ENCODE peak calls at places on chromosomes 7 and 10, in nine cellular contexts. H, Q, T, C, D, A, X, L and K are unnamed samples.

GRCh38 chr10:80075781-80076180 is 2.7 kb upstream of the TMEM254 start:
- DNase-seq in H (no peak), Q (no peak), T (no peak), C (no peak), D (no peak), A (peak; percentile 19), X (peak; percentile 40), L (no peak), K (no peak)

GRCh38 chr7:29106128-29106988 is 40.0 kb downstream of the CPVL start:
- DNase-seq in H (peak; percentile 81), Q (peak; percentile 17), T (no peak), C (no peak), D (peak; percentile 58), A (peak; percentile 62), X (peak; percentile 79), L (no peak), K (peak; percentile 42)

GRCh38 chr7:64729089-64729848 is 63.3 kb downstream of the ZNF107 start:
- DNase-seq in H (no peak), Q (no peak), T (no peak), C (no peak), D (no peak), A (no peak), X (no peak), L (no peak), K (no peak)

GRCh38 chr10:12042409-12042796 is 206 bp downstream of the UPF2 start:
- DNase-seq in H (no peak), Q (peak; percentile 44), T (no peak), C (no peak), D (peak; percentile 25), A (no peak), X (no peak), L (no peak), K (no peak)

GRCh38 chr7:1460757-1461639 is 1.7 kb upstream of the MICALL2 start:
- DNase-seq in H (peak; percentile 45), Q (peak; percentile 80), T (no peak), C (no peak), D (no peak), A (no peak), X (peak; percentile 59), L (peak; percentile 54), K (peak; percentile 97)

GRCh38 chr7:131231381-131232220 is 96.1 kb upstream of the MKLN1 start:
- DNase-seq in H (peak; percentile 28), Q (peak; percentile 70), T (no peak), C (no peak), D (no peak), A (peak; percentile 40), X (peak; percentile 84), L (peak; percentile 41), K (peak; percentile 78)

GRCh38 chr10:28717659-28718201 is 40.4 kb downstream of the BAMBI start:
- DNase-seq in H (no peak), Q (no peak), T (no peak), C (no peak), D (no peak), A (no peak), X (no peak), L (no peak), K (no peak)

GRCh38 chr10:116974442-116975005 is 30.5 kb downstream of the SHTN1 start:
- DNase-seq in H (no peak), Q (no peak), T (no peak), C (peak; percentile 4), D (no peak), A (peak; percentile 77), X (peak; percentile 87), L (no peak), K (no peak)

GRCh38 chr10:48242160-48242904 is 32.2 kb downstream of the FRMPD2 start:
- DNase-seq in H (no peak), Q (no peak), T (no peak), C (no peak), D (no peak), A (no peak), X (no peak), L (no peak), K (no peak)

GRCh38 chr7:46630031-46630430 is 709.0 kb upstream of the IGFBP3 start:
- DNase-seq in H (no peak), Q (no peak), T (no peak), C (peak; percentile 44), D (peak; percentile 55), A (peak; percentile 89), X (peak; percentile 29), L (no peak), K (no peak)

GRCh38 chr10:103397191-103397825 is 882 bp downstream of the PDCD11 start:
- DNase-seq in H (no peak), Q (no peak), T (no peak), C (no peak), D (no peak), A (peak; percentile 1), X (peak; percentile 8), L (no peak), K (no peak)

GRCh38 chr7:2405601-2406345 is 2.4 kb downstream of the CHST12 start:
- DNase-seq in H (no peak), Q (peak; percentile 83), T (no peak), C (no peak), D (no peak), A (no peak), X (no peak), L (no peak), K (peak; percentile 70)

GRCh38 chr7:123867220-123867619 is 22.3 kb downstream of the HYAL4 start:
- DNase-seq in H (no peak), Q (no peak), T (no peak), C (no peak), D (no peak), A (peak; percentile 10), X (peak; percentile 59), L (no peak), K (no peak)

GRCh38 chr7:87600130-87601124 is at the start of gene ABCB1:
- DNase-seq in H (peak; percentile 12), Q (peak; percentile 70), T (no peak), C (no peak), D (peak; percentile 88), A (no peak), X (peak; percentile 29), L (peak; percentile 33), K (no peak)

GRCh38 chr10:105950410-105950809 is 1214.1 kb downstream of the SORCS1 start:
- DNase-seq in H (peak; percentile 47), Q (peak; percentile 30), T (no peak), C (no peak), D (peak; percentile 36), A (peak; percentile 24), X (peak; percentile 69), L (peak; percentile 22), K (peak; percentile 4)

GRCh38 chr7:90574136-90574819 is 21.8 kb upstream of the CDK14 start:
- DNase-seq in H (no peak), Q (no peak), T (no peak), C (no peak), D (no peak), A (peak; percentile 63), X (no peak), L (peak; percentile 51), K (no peak)

GRCh38 chr7:135095450-135095849 is 52.4 kb upstream of the TMEM140 start:
- DNase-seq in H (no peak), Q (no peak), T (no peak), C (no peak), D (no peak), A (no peak), X (no peak), L (no peak), K (no peak)

GRCh38 chr10:42475168-42476098 is 162.9 kb downstream of the ZNF33B start:
- DNase-seq in H (no peak), Q (no peak), T (no peak), C (no peak), D (peak; percentile 79), A (peak; percentile 11), X (peak; percentile 53), L (no peak), K (no peak)

GRCh38 chr10:125699562-125700143 is 16.7 kb upstream of the TEX36 start:
- DNase-seq in H (no peak), Q (no peak), T (no peak), C (no peak), D (no peak), A (no peak), X (no peak), L (no peak), K (no peak)

GRCh38 chr7:31887006-31887405 is 183.2 kb downstream of the PDE1C start:
- DNase-seq in H (no peak), Q (no peak), T (no peak), C (no peak), D (no peak), A (no peak), X (no peak), L (no peak), K (no peak)

GRCh38 chr10:114110174-114110972 is 63.6 kb downstream of the CCDC186 start:
- DNase-seq in H (no peak), Q (no peak), T (no peak), C (no peak), D (no peak), A (no peak), X (peak; percentile 5), L (no peak), K (no peak)
- TF ChIP-seq CTCF in H (no peak), Q (no peak), T (no peak), C (peak; percentile 28), D (peak; percentile 26), A (peak; percentile 44), X (peak; percentile 33), L (peak; percentile 24), K (no peak)

GRCh38 chr7:26078437-26079362 is 73.3 kb upstream of the NFE2L3 start:
- DNase-seq in H (peak; percentile 63), Q (peak; percentile 61), T (no peak), C (no peak), D (peak; percentile 75), A (peak; percentile 52), X (peak; percentile 10), L (peak; percentile 53), K (peak; percentile 44)
- TF ChIP-seq CTCF in H (peak; percentile 16), Q (peak; percentile 40), T (no peak), C (peak; percentile 44), D (peak; percentile 55), A (peak; percentile 65), X (peak; percentile 14), L (peak; percentile 48), K (peak; percentile 14)

DNA sequence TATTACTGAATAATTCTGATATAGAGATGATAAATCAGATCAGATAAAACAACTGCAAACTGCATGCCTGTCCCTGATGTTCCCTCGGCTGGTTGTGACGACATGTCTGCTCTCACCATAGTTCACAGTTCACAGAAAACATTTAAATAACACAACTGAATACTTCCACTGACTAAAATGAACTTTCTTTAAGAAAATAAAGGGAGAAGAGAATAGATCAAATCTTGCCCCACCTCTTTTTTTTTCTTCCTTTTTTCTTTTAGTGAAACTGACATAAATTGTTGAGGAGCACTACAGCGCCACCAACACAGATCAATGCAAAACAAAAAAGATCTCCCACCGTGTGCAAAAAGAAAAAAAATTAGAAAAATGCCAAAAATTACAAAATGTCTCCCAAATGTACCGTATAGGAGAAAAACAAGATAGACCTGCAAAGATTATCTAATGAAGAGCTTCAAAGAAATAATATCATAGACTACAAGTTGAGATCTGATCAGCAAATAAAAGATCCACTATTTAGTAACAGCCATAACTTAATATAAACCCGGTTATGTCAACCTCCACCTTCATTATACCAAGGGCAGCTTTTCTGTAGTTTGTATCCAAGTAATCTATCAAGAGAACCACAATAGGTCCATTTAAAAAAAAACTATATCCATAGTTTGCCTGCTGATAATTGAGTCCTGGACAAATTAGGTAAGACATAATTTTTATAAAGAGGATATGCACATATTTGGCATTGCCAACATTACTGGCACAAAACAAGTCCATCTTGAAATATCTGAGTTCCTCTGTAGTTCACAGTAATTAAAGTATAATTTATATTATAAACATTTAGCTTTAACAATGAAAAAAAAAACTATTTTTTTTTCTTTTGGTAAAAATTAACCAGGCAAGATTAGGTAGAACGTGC is 30.8 kb upstream of the EPC1 start:
- DNase-seq in H (peak; percentile 28), Q (peak; percentile 15), T (no peak), C (no peak), D (no peak), A (peak; percentile 47), X (peak; percentile 67), L (no peak), K (peak; percentile 36)
- TF ChIP-seq CTCF in H (peak; percentile 31), Q (peak; percentile 35), T (peak; percentile 12), C (peak; percentile 49), D (peak; percentile 53), A (peak; percentile 53), X (peak; percentile 42), L (peak; percentile 41), K (peak; percentile 9)

GRCh38 chr7:147432068-147432467 is 1158.5 kb upstream of the C7orf33 start:
- DNase-seq in H (no peak), Q (no peak), T (no peak), C (no peak), D (peak; percentile 39), A (peak; percentile 14), X (peak; percentile 50), L (no peak), K (no peak)
- TF ChIP-seq CTCF in H (peak; percentile 29), Q (no peak), T (no peak), C (no peak), D (peak; percentile 64), A (peak; percentile 65), X (peak; percentile 45), L (no peak), K (no peak)